ENCODE peak calls at places on chromosomes 6 and 20, in eight cellular contexts. M is choroid plexus epithelial cell, R is astrocyte of the spinal cord, I is cardiac fibroblast, S is cardiac muscle cell, X is K562, A is GM12865, Y is GM06990. Z is an unnamed sample.

GRCh38 chr6:14444296-14444993 is 326.9 kb downstream of the CD83 start:
- DNase-seq in M (no peak), R (no peak), I (no peak), S (no peak), X (peak; percentile 27), A (no peak), Y (no peak), Z (no peak)

GRCh38 chr6:28212510-28213212 is 12.4 kb upstream of the ZSCAN9 start:
- DNase-seq in M (peak; percentile 89), R (peak; percentile 86), I (peak; percentile 93), S (peak; percentile 58), X (peak; percentile 81), A (peak; percentile 89), Y (peak; percentile 81), Z (peak; percentile 86)

GRCh38 chr6:26088344-26088743 is 1.1 kb downstream of the HFE start:
- DNase-seq in M (peak; percentile 37), R (peak; percentile 33), I (peak; percentile 33), S (no peak), X (no peak), A (no peak), Y (no peak), Z (no peak)

GRCh38 chr6:151176941-151177760 is 62.6 kb upstream of the AKAP12 start:
- DNase-seq in M (no peak), R (no peak), I (no peak), S (no peak), X (no peak), A (no peak), Y (no peak), Z (no peak)

GRCh38 chr6:146827216-146827928 is 228.6 kb downstream of the ADGB start:
- DNase-seq in M (no peak), R (no peak), I (no peak), S (no peak), X (no peak), A (no peak), Y (no peak), Z (no peak)

GRCh38 chr20:1005452-1006027 is 3.4 kb upstream of the RSPO4 start:
- DNase-seq in M (peak; percentile 48), R (no peak), I (peak; percentile 44), S (peak; percentile 36), X (peak; percentile 68), A (peak; percentile 60), Y (no peak), Z (no peak)

GRCh38 chr20:53829706-53830521 is 236.3 kb upstream of the ZNF217 start:
- DNase-seq in M (peak; percentile 71), R (peak; percentile 52), I (peak; percentile 70), S (peak; percentile 49), X (no peak), A (peak; percentile 73), Y (peak; percentile 43), Z (peak; percentile 81)

GRCh38 chr20:48360338-48360698 is 467.5 kb downstream of the PREX1 start:
- DNase-seq in M (no peak), R (no peak), I (no peak), S (no peak), X (no peak), A (peak; percentile 77), Y (peak; percentile 63), Z (no peak)

GRCh38 chr6:113306552-113307145 is 550.5 kb upstream of the MARCKS start:
- DNase-seq in M (peak; percentile 30), R (no peak), I (peak; percentile 39), S (peak; percentile 51), X (peak; percentile 15), A (peak; percentile 83), Y (peak; percentile 26), Z (no peak)

GRCh38 chr20:48294196-48294595 is 508.9 kb upstream of the SULF2 start:
- DNase-seq in M (peak; percentile 33), R (peak; percentile 62), I (peak; percentile 61), S (peak; percentile 86), X (peak; percentile 12), A (no peak), Y (no peak), Z (peak; percentile 39)

GRCh38 chr20:62996596-62996982 is 10.2 kb downstream of the BHLHE23 start:
- DNase-seq in M (no peak), R (no peak), I (no peak), S (no peak), X (no peak), A (no peak), Y (no peak), Z (no peak)

GRCh38 chr6:11357285-11357684 is 124.8 kb upstream of the NEDD9 start:
- DNase-seq in M (no peak), R (no peak), I (no peak), S (no peak), X (no peak), A (no peak), Y (no peak), Z (no peak)

GRCh38 chr6:47147836-47148344 is 105.8 kb upstream of the ADGRF1 start:
- DNase-seq in M (peak; percentile 54), R (no peak), I (no peak), S (peak; percentile 34), X (no peak), A (no peak), Y (no peak), Z (no peak)

GRCh38 chr6:47147175-47147727 is 105.1 kb upstream of the ADGRF1 start:
- DNase-seq in M (no peak), R (no peak), I (no peak), S (no peak), X (no peak), A (no peak), Y (no peak), Z (no peak)

GRCh38 chr6:47145212-47145611 is 103.1 kb upstream of the ADGRF1 start:
- DNase-seq in M (peak; percentile 59), R (no peak), I (peak; percentile 56), S (peak; percentile 53), X (no peak), A (no peak), Y (no peak), Z (peak; percentile 53)

GRCh38 chr6:47144306-47144705 is 102.2 kb upstream of the ADGRF1 start:
- DNase-seq in M (peak; percentile 95), R (no peak), I (peak; percentile 98), S (peak; percentile 97), X (no peak), A (no peak), Y (no peak), Z (peak; percentile 91)

DNA sequence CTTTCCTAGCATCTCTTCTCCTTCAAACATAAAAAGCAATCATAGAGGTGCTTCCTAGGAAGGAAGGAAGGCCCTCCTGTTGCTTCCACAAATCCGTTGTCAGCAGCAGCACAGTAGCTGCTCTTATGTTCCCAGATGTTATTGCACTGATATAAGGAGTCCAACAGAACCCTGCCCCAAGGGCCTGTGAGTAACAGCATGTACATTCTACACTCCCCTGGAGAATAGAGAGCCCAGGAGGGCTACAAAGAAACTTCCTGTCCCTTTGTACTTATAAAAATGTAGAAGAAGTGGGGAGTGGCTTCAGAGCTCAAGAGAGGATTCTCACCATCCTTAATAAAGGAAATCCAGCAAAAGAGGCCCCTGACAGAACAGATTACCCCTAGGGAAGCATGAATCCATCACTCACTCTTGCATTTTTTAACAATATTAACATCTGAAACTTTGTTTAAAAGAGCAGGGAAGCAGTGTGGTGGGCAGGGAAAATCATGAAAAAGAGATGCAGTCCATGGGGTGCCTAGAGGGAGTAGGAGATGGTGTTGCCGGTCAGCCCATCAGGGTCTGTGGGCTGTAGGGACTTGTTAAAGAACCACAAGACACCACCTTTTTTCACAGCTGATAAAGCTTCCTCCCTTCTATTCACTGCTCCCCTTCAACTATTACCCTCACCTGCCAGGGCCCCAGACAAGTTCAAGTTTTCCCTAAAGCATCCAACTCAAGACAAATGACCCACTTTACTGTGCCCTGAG is 104.5 kb upstream of the ADGRF1 start:
- DNase-seq in M (peak; percentile 78), R (peak; percentile 60), I (peak; percentile 88), S (peak; percentile 72), X (no peak), A (no peak), Y (no peak), Z (peak; percentile 56)
- H3K4me3 ChIP-seq in M (no peak overlapping the region), R (no peak overlapping the region), I (no peak overlapping the region), S (no peak overlapping the region), X (no peak overlapping the region), A (no peak overlapping the region), Y (no peak overlapping the region), Z (no peak overlapping the region)

GRCh38 chr6:169654590-169655391 is 47.0 kb downstream of the WDR27 start:
- DNase-seq in M (peak; percentile 88), R (peak; percentile 83), I (peak; percentile 76), S (peak; percentile 83), X (no peak), A (peak; percentile 70), Y (peak; percentile 70), Z (peak; percentile 73)
- TF ChIP-seq CTCF in M (peak; percentile 60), R (peak; percentile 45), I (peak; percentile 30), S (peak; percentile 41), X (no peak), A (no peak), Y (peak; percentile 15), Z (peak; percentile 40)

DNA sequence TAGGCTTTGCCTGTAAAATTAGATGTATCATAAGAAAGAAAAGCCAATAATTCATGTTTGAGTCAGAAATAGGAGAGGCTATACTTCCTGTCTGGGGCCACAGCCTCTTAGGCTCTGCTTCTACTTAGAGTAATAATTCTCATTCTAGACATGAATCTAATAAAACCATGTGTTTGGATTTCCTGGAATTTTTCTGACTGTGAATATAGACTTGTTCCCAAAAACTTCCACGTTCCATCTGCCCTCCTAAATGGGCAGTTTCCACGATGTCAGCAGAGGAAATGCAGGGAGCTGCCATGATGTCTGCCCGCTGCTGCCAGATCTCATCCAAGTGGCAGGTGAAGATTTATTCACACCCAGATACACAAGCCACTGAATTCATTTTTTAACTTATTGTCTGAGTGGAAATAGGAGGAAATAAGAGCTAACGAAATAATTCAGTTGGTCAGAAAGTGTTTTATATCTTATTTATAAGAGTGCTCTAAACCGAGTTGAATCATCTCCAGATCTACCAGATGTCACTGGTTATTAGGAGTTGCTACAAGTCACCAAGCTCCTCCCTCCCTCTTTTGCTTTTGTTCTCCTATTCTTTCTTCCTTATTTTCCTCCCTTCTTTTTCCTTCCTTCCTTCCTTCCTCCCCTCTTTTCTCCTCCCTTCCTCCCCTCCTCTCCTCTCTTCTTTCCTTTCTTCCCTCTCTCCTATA is 69.3 kb downstream of the ALDH8A1 start:
- DNase-seq in M (no peak), R (no peak), I (no peak), S (no peak), X (no peak), A (no peak), Y (no peak), Z (peak; percentile 84)
- H3K4me3 ChIP-seq in M (no peak overlapping the region), R (no peak overlapping the region), I (no peak overlapping the region), S (no peak overlapping the region), X (no peak overlapping the region), A (no peak overlapping the region), Y (no peak overlapping the region), Z (no peak overlapping the region)

GRCh38 chr6:157282279-157282678 is 41.0 kb downstream of the TMEM242 start:
- DNase-seq in M (no peak), R (no peak), I (no peak), S (no peak), X (no peak), A (no peak), Y (no peak), Z (no peak)

GRCh38 chr6:157280153-157280552 is 43.2 kb downstream of the TMEM242 start:
- DNase-seq in M (no peak), R (no peak), I (no peak), S (no peak), X (no peak), A (no peak), Y (no peak), Z (no peak)

GRCh38 chr6:157283330-157283898 is 39.9 kb downstream of the TMEM242 start:
- DNase-seq in M (no peak), R (no peak), I (no peak), S (no peak), X (no peak), A (no peak), Y (no peak), Z (no peak)

GRCh38 chr6:157280947-157281346 is 42.4 kb downstream of the TMEM242 start:
- DNase-seq in M (no peak), R (no peak), I (no peak), S (no peak), X (no peak), A (no peak), Y (no peak), Z (no peak)

GRCh38 chr6:157281570-157281969 is 41.7 kb downstream of the TMEM242 start:
- DNase-seq in M (no peak), R (no peak), I (no peak), S (peak; percentile 17), X (peak; percentile 54), A (peak; percentile 37), Y (no peak), Z (peak; percentile 13)
- TF ChIP-seq CTCF in M (peak; percentile 55), R (peak; percentile 33), I (peak; percentile 32), S (peak; percentile 31), X (peak; percentile 52), A (peak; percentile 32), Y (peak; percentile 21), Z (peak; percentile 39)